ENCODE peak calls at places on chromosome X, in four cellular contexts. One of them, this sample, is unnamed.

GRCh38 chrX:136797787-136798186 is 17.1 kb upstream of the ARHGEF6 start:
- DNase-seq in coronary artery: no peak
- DNase-seq in ACHN: no peak
- DNase-seq in cardiac fibroblast: no peak
- DNase-seq in this sample: no peak

GRCh38 chrX:106672527-106672926 is 54.0 kb upstream of the RNF128 start:
- DNase-seq in coronary artery: no peak
- DNase-seq in ACHN: no peak
- DNase-seq in cardiac fibroblast: no peak
- DNase-seq in this sample: no peak

GRCh38 chrX:21487832-21488231 is 113.6 kb downstream of the CNKSR2 start:
- DNase-seq in coronary artery: no peak
- DNase-seq in ACHN: no peak
- DNase-seq in cardiac fibroblast: no peak
- DNase-seq in this sample: no peak

GRCh38 chrX:48468693-48469691 is 1.1 kb downstream of the SLC38A5 start:
- DNase-seq in coronary artery: no peak
- DNase-seq in ACHN: no peak
- DNase-seq in cardiac fibroblast: no peak
- DNase-seq in this sample: no peak

GRCh38 chrX:129760155-129760554 is 19.6 kb upstream of the SASH3 start:
- DNase-seq in coronary artery: no peak
- DNase-seq in ACHN: no peak
- DNase-seq in cardiac fibroblast: no peak
- DNase-seq in this sample: no peak

GRCh38 chrX:13374364-13374763 is 54.5 kb upstream of the ATXN3L start:
- DNase-seq in coronary artery: no peak
- DNase-seq in ACHN: no peak
- DNase-seq in cardiac fibroblast: no peak
- DNase-seq in this sample: no peak

GRCh38 chrX:74535211-74535621 is 79.2 kb downstream of the RLIM start:
- DNase-seq in coronary artery: no peak
- DNase-seq in ACHN: peak
- DNase-seq in cardiac fibroblast: peak
- DNase-seq in this sample: peak

GRCh38 chrX:20397587-20397986 is 130.9 kb upstream of the RPS6KA3 start:
- DNase-seq in coronary artery: no peak
- DNase-seq in ACHN: no peak
- DNase-seq in cardiac fibroblast: no peak
- DNase-seq in this sample: no peak

GRCh38 chrX:109393859-109394258 is 88.0 kb downstream of the GUCY2F start:
- DNase-seq in coronary artery: no peak
- DNase-seq in ACHN: no peak
- DNase-seq in cardiac fibroblast: peak
- DNase-seq in this sample: no peak

GRCh38 chrX:115260330-115260729 is 26.4 kb upstream of the LRCH2 start:
- DNase-seq in coronary artery: no peak
- DNase-seq in ACHN: no peak
- DNase-seq in cardiac fibroblast: no peak
- DNase-seq in this sample: no peak

GRCh38 chrX:117972681-117973080 is 143.9 kb downstream of the KLHL13 start:
- DNase-seq in coronary artery: no peak
- DNase-seq in ACHN: no peak
- DNase-seq in cardiac fibroblast: peak
- DNase-seq in this sample: no peak

GRCh38 chrX:100973411-100973810 is 3.9 kb downstream of the ARL13A start:
- DNase-seq in coronary artery: no peak
- DNase-seq in ACHN: no peak
- DNase-seq in cardiac fibroblast: peak
- DNase-seq in this sample: no peak

GRCh38 chrX:20666316-20666715 is 399.6 kb upstream of the RPS6KA3 start:
- DNase-seq in coronary artery: no peak
- DNase-seq in ACHN: no peak
- DNase-seq in cardiac fibroblast: no peak
- DNase-seq in this sample: no peak

This sample was measured in stromal cell of bone marrow.